ENCODE peak calls at places on chromosomes 12 and 14, in four cellular contexts. O is neuronal stem cell, G is H1, F is mesenchymal stem cell. N is an unnamed sample.

GRCh38 chr12:10363922-10364838 is 25.7 kb downstream of the KLRK1 start:
- DNase-seq in F (peak; percentile 73), O (no peak), G (no peak), N (peak; percentile 41)

GRCh38 chr12:54933381-54933780 is 51.2 kb downstream of the TESPA1 start:
- DNase-seq in G (no peak), F (no peak), O (no peak), N (peak; percentile 20)

GRCh38 chr14:87049886-87050820 is 942.8 kb downstream of the GALC start:
- DNase-seq in O (no peak), G (peak; percentile 19), F (peak; percentile 54), N (peak; percentile 47)

GRCh38 chr12:49121047-49121696 is 10.0 kb downstream of the TUBA1B start:
- DNase-seq in F (peak; percentile 73), O (peak; percentile 36), G (peak; percentile 13), N (peak; percentile 71)

GRCh38 chr14:64789696-64790095 is 85.5 kb downstream of the PLEKHG3 start:
- DNase-seq in O (no peak), F (no peak), G (no peak), N (no peak)

GRCh38 chr14:100715803-100716202 is 10.9 kb upstream of the DLK1 start:
- DNase-seq in O (no peak), F (no peak), G (no peak), N (no peak)

GRCh38 chr12:54479421-54479820 is 6.0 kb upstream of the GTSF1 start:
- DNase-seq in O (no peak), F (no peak), G (no peak), N (peak; percentile 69)

GRCh38 chr12:49195734-49196133 is 6.9 kb upstream of the TUBA1A start:
- DNase-seq in G (no peak), O (no peak), F (no peak), N (no peak)

GRCh38 chr12:58583956-58584355 is 336.3 kb downstream of the LRIG3 start:
- DNase-seq in G (no peak), F (peak; percentile 32), O (no peak), N (no peak)

GRCh38 chr14:104393898-104394605 is 185.5 kb upstream of the C14orf180 start:
- DNase-seq in G (no peak), O (no peak), F (no peak), N (no peak)

GRCh38 chr12:49806321-49806813 is 21.8 kb downstream of the NCKAP5L start:
- DNase-seq in O (no peak), G (no peak), F (no peak), N (no peak)

GRCh38 chr12:95182868-95183415 is 34.3 kb downstream of the FGD6 start:
- DNase-seq in G (no peak), O (no peak), F (peak; percentile 77), N (peak; percentile 73)

GRCh38 chr12:39103552-39104165 is 198.3 kb upstream of the CPNE8 start:
- DNase-seq in F (peak; percentile 71), G (no peak), O (peak; percentile 65), N (no peak)

GRCh38 chr14:74456684-74457083 is 30.7 kb upstream of the SYNDIG1L start:
- DNase-seq in F (no peak), O (no peak), G (no peak), N (no peak)

GRCh38 chr14:53845813-53846693 is 110.6 kb downstream of the BMP4 start:
- DNase-seq in G (no peak), F (no peak), O (no peak), N (no peak)

GRCh38 chr12:89353823-89354629 is 1.7 kb upstream of the DUSP6 start:
- DNase-seq in F (peak; percentile 76), G (peak; percentile 67), O (peak; percentile 62), N (peak; percentile 63)

GRCh38 chr12:111344254-111344875 is 24.5 kb downstream of the PHETA1 start:
- DNase-seq in O (no peak), G (no peak), F (no peak), N (no peak)

GRCh38 chr12:121464331-121464730 is 64.4 kb downstream of the RNF34 start:
- DNase-seq in G (no peak), O (no peak), F (no peak), N (no peak)
- H3K4ac ChIP-seq in G (no peak overlapping the region), O (no peak overlapping the region), F (no peak overlapping the region), N (no peak overlapping the region)

DNA sequence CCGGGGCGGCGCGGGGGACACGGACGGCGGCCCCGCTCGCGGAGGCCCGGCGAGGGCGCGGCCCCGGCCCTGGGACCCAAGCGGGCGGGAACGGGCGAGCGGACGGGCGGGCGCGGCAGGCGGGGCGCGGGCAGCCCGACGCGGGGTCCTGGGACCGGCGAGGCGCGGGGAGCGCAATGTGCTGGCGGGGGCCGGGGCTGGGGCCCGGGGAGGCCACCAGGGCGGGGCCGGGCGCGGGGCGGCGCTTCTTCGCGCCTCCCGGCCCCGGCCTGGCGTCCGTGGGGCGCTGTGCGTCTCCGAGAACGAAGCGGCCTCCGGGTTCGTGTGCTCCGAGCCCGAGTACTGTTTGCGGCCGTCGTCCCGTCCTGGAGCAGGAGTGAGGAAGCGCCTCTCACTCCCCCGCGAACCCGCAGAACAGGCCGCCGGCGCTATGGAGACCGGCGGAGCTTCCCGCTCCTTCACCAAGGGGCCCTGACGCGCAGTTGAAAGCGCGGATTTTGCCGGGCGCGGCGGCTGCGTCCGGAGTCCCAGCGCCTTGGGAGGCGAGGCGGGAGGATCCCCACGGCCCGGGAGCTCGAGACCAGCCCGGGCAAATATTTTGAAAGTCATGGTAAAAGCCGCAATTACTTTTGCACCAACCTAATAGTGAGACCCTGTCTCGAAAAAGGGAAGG is 415 bp upstream of the ANKLE2 start:
- DNase-seq in O (peak; percentile 83), G (peak; percentile 29), F (peak; percentile 93), N (peak; percentile 87)
- H3K4ac ChIP-seq in O (no peak overlapping the region), G (no peak overlapping the region), F (peak overlapping the region; percentile 95), N (peak overlapping the region; percentile 84)

GRCh38 chr12:114667669-114668150 is 16.3 kb downstream of the TBX3 start:
- DNase-seq in F (no peak), O (no peak), G (no peak), N (no peak)
- H3K4ac ChIP-seq in F (peak overlapping the region; percentile 49), O (no peak overlapping the region), G (no peak overlapping the region), N (peak overlapping the region; percentile 92)

GRCh38 chr12:124556067-124556466 is 11.3 kb downstream of the NCOR2 start:
- DNase-seq in O (no peak), F (no peak), G (no peak), N (no peak)

GRCh38 chr12:124554429-124555029 is 12.9 kb downstream of the NCOR2 start:
- DNase-seq in G (no peak), O (no peak), F (no peak), N (no peak)

GRCh38 chr12:124551268-124552144 is 15.9 kb downstream of the NCOR2 start:
- DNase-seq in G (no peak), F (peak; percentile 68), O (no peak), N (peak; percentile 33)

GRCh38 chr12:124555168-124555928 is 12.1 kb downstream of the NCOR2 start:
- DNase-seq in F (no peak), O (no peak), G (no peak), N (no peak)

GRCh38 chr12:124553862-124554428 is 13.5 kb downstream of the NCOR2 start:
- DNase-seq in F (no peak), O (no peak), G (no peak), N (no peak)
- H3K4ac ChIP-seq in F (no peak overlapping the region), O (no peak overlapping the region), G (no peak overlapping the region), N (no peak overlapping the region)

GRCh38 chr12:51171884-51172514 is 936 bp downstream of the TFCP2 start:
- DNase-seq in O (no peak), F (peak; percentile 66), G (no peak), N (peak; percentile 48)
- H3K4ac ChIP-seq in O (no peak overlapping the region), F (peak overlapping the region; percentile 82), G (peak overlapping the region; percentile 44), N (peak overlapping the region; percentile 100)

N was measured in IMR-90.